ENCODE peak calls at places on chromosomes 13 and 19, in four cellular contexts. Z, S, M and G are unnamed samples.

GRCh38 chr13:101205408-101205807 is 210.9 kb downstream of the NALCN start:
- DNase-seq in Z (no peak), S (no peak), M (no peak), G (no peak)

GRCh38 chr13:75279834-75280369 is 202.1 kb downstream of the TBC1D4 start:
- DNase-seq in Z (peak), S (no peak), M (no peak), G (no peak)

GRCh38 chr19:43718627-43719377 is 2.9 kb downstream of the IRGC start:
- DNase-seq in Z (no peak), S (no peak), M (no peak), G (no peak)

GRCh38 chr13:87295636-87296035 is 375.5 kb upstream of the SLITRK5 start:
- DNase-seq in Z (no peak), S (no peak), M (no peak), G (no peak)

GRCh38 chr19:5929646-5930045 is 15.6 kb downstream of the CAPS start:
- DNase-seq in Z (no peak), S (no peak), M (no peak), G (no peak)

GRCh38 chr13:32650705-32651311 is 64.6 kb downstream of the PDS5B start:
- DNase-seq in Z (peak), S (peak), M (peak), G (peak)

GRCh38 chr19:55384576-55385235 is 614 bp upstream of the TMEM238 start:
- DNase-seq in Z (no peak), S (no peak), M (no peak), G (no peak)

GRCh38 chr19:46840157-46840942 is 10.3 kb downstream of the AP2S1 start:
- DNase-seq in Z (peak), S (peak), M (no peak), G (peak)

GRCh38 chr13:78460176-78460575 is 143.2 kb downstream of the POU4F1 start:
- DNase-seq in Z (no peak), S (no peak), M (no peak), G (no peak)

GRCh38 chr13:41812851-41813250 is 148.1 kb downstream of the VWA8 start:
- DNase-seq in Z (no peak), S (no peak), M (peak), G (no peak)

GRCh38 chr13:24540236-24541126 is 27.9 kb upstream of the PARP4 start:
- DNase-seq in Z (peak), S (peak), M (no peak), G (peak)

GRCh38 chr19:913080-913748 is at the start of gene R3HDM4:
- DNase-seq in Z (no peak), S (peak), M (no peak), G (peak)

GRCh38 chr13:71118779-71119364 is 748.1 kb downstream of the DACH1 start:
- DNase-seq in Z (no peak), S (no peak), M (no peak), G (no peak)

GRCh38 chr19:45138303-45138751 is 22.5 kb downstream of the NKPD1 start:
- DNase-seq in Z (no peak), S (no peak), M (no peak), G (no peak)

GRCh38 chr19:38711726-38712153 is 32.5 kb downstream of the CAPN12 start:
- DNase-seq in Z (no peak), S (no peak), M (no peak), G (no peak)

GRCh38 chr13:68816715-68817114 is 1290.9 kb upstream of the ATXN8OS start:
- DNase-seq in Z (no peak), S (no peak), M (no peak), G (no peak)

GRCh38 chr13:42740753-42741152 is 40.6 kb upstream of the FAM216B start:
- DNase-seq in Z (no peak), S (no peak), M (no peak), G (no peak)

GRCh38 chr13:23570931-23571330 is 719 bp downstream of the TNFRSF19 start:
- DNase-seq in Z (peak), S (no peak), M (no peak), G (no peak)

GRCh38 chr19:16180611-16181010 is 4.6 kb upstream of the FAM32A start:
- DNase-seq in Z (no peak), S (no peak), M (no peak), G (no peak)

GRCh38 chr19:48991823-48992570 is 1.1 kb downstream of the GYS1 start:
- DNase-seq in Z (no peak), S (peak), M (no peak), G (peak)

GRCh38 chr13:107554355-107554905 is 660.9 kb downstream of the LIG4 start:
- DNase-seq in Z (no peak), S (no peak), M (no peak), G (no peak)

GRCh38 chr19:49946415-49946814 is 14.6 kb downstream of the SIGLEC11 start:
- DNase-seq in Z (no peak), S (peak), M (no peak), G (no peak)

DNA sequence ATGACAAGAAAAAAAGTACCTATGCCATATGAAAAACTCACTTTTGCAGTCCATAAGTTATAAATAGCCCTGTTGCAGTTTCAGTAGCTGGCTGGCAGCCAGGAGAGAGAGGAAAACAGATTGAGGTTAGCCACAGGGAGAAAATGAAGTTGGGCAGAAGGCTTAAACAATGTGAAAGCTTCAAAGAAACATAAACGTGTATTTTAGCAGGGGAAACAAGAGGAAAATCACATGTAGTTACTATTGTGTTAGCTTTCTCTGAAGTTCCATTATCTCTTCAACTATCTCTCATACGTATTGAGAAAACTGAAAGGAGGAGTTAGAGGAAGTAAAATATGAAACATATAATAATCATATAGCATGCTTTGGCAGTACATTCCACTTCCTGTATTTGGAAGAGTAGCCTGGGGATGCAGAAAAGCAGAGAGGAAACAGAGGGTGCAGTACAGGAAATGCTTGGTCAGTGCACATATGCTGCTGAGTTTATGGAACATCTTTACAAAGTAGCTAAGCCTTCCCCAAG is 1551.1 kb downstream of the EFNB2 start:
- DNase-seq in Z (no peak), S (no peak), M (peak), G (no peak)
- TF ChIP-seq TARDBP in Z (no peak), S (no peak), M (no peak), G (no peak)

GRCh38 chr13:91797567-91797966 is 399.1 kb downstream of the GPC5 start:
- DNase-seq in Z (no peak), S (no peak), M (no peak), G (no peak)

GRCh38 chr13:91805605-91806004 is 407.2 kb downstream of the GPC5 start:
- DNase-seq in Z (no peak), S (no peak), M (no peak), G (no peak)

GRCh38 chr13:91804724-91805123 is 406.3 kb downstream of the GPC5 start:
- DNase-seq in Z (no peak), S (no peak), M (no peak), G (no peak)

DNA sequence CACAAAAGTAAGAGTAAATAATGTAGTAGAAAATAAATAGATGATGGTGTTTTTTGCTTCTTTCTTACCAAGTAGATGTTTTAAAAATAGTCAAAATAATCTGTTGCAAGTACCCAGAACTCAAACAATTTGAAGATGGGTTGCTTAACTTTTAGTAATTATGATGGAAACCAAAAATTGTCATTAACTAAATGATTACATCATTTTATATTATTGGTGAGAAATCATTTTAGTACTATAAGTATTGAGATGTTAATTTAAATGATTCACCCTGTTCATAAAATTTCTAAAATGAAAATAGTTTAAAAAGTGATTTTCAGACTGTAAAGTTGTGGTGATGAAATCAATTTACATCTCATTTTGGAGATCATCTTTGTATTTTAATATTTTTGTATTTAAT is 404.5 kb downstream of the GPC5 start:
- DNase-seq in Z (no peak), S (no peak), M (no peak), G (no peak)
- TF ChIP-seq TARDBP in Z (no peak), S (no peak), M (no peak), G (no peak)

GRCh38 chr13:99909836-99910619 is 61.5 kb downstream of the ZIC5 start:
- DNase-seq in Z (no peak), S (no peak), M (no peak), G (no peak)
- TF ChIP-seq TARDBP in Z (no peak), S (no peak), M (no peak), G (no peak)

DNA sequence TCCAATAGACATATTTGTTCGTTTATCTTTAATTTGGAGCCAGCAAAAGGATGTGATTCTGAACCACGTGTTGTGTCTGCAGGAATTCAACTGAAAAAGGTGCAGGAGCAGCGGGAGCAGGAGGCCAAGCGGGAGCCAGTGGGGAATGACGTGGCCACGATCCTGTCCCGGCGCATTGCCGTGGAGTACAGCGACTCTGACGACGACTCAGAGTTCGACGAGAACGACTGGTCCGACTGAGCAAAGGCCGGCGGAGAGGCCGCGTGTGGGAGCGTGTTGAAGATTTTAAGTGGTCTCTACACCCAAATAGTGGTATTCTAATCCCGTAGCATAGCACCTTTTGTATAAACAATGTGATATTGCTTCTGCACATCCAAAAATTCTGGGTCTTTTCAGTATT is 75.0 kb downstream of the GPR12 start:
- DNase-seq in Z (no peak), S (no peak), M (no peak), G (no peak)
- TF ChIP-seq TARDBP in Z (no peak), S (no peak), M (no peak), G (no peak)

DNA sequence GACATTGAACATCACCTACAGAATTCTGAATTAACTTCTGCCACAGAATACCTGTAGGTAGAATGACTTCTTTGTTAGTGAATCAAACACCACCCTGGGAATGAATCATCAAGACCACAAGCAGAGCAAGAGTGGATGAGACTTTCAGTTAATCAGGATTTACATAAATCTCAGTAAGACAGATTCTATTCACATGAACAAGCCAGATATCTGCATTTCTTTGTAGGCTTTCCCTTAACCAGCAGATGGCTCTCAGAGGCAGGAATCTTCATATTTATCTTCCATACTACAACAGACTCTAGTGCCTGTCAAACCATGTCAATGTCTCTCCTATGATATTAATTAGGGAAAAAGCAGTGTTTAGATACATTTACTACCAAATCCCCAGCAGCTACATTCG is 412.1 kb downstream of the KLF12 start:
- DNase-seq in Z (peak), S (no peak), M (peak), G (no peak)
- TF ChIP-seq TARDBP in Z (no peak), S (no peak), M (no peak), G (no peak)